ENCODE peak calls at places on chromosomes 6 and 20, in five cellular contexts. M is NCI-H2081, W is GM13976, K is hypothalamus, S is heart right ventricle. L is an unnamed sample.

GRCh38 chr6:35363293-35363750 is 21.0 kb downstream of the PPARD start:
- DNase-seq in M (peak; percentile 26), W (no peak), K (no peak), S (no peak), L (no peak)

GRCh38 chr20:43975096-43975768 is 60.6 kb downstream of the TOX2 start:
- DNase-seq in M (no peak), W (no peak), K (no peak), S (no peak), L (no peak)

GRCh38 chr6:144662812-144663211 is 377.7 kb downstream of the UTRN start:
- DNase-seq in M (peak; percentile 49), W (no peak), K (no peak), S (no peak), L (no peak)

GRCh38 chr6:112237644-112238043 is 16.7 kb downstream of the LAMA4 start:
- DNase-seq in M (no peak), W (no peak), K (no peak), S (no peak), L (no peak)

GRCh38 chr6:52361347-52361944 is 505 bp upstream of the PAQR8 start:
- DNase-seq in M (no peak), W (peak; percentile 46), K (no peak), S (peak; percentile 22), L (no peak)

GRCh38 chr6:157708933-157709332 is 114.1 kb upstream of the SNX9 start:
- DNase-seq in M (no peak), W (no peak), K (no peak), S (no peak), L (no peak)

GRCh38 chr20:17934141-17934862 is 34.3 kb downstream of the SNX5 start:
- DNase-seq in M (no peak), W (no peak), K (no peak), S (no peak), L (no peak)

GRCh38 chr6:63816401-63816975 is 180.9 kb downstream of the PHF3 start:
- DNase-seq in M (no peak), W (no peak), K (no peak), S (no peak), L (no peak)

GRCh38 chr6:164455835-164456234 is 853.6 kb downstream of the C6orf118 start:
- DNase-seq in M (no peak), W (no peak), K (no peak), S (no peak), L (no peak)

GRCh38 chr6:112899541-112899940 is 552.4 kb downstream of the RFPL4B start:
- DNase-seq in M (no peak), W (no peak), K (no peak), S (no peak), L (no peak)

GRCh38 chr6:36445651-36446050 is 2.9 kb downstream of the KCTD20 start:
- DNase-seq in M (no peak), W (no peak), K (no peak), S (no peak), L (no peak)

GRCh38 chr20:48826883-48827771 is 672 bp downstream of the PREX1 start:
- DNase-seq in M (peak; percentile 61), W (peak; percentile 62), K (no peak), S (peak; percentile 37), L (no peak)

GRCh38 chr6:166589334-166589731 is 2.9 kb upstream of the RAMACL start:
- DNase-seq in M (no peak), W (peak; percentile 39), K (no peak), S (no peak), L (no peak)

GRCh38 chr20:44704551-44704971 is 10.6 kb upstream of the CCN5 start:
- DNase-seq in M (no peak), W (no peak), K (no peak), S (no peak), L (no peak)

GRCh38 chr20:20037960-20038359 is 14.3 kb downstream of the CRNKL1 start:
- DNase-seq in M (no peak), W (no peak), K (no peak), S (no peak), L (no peak)

GRCh38 chr20:37283530-37284195 is 5.8 kb upstream of the MANBAL start:
- DNase-seq in M (no peak), W (no peak), K (no peak), S (no peak), L (no peak)

GRCh38 chr6:144710207-144710606 is 425.1 kb downstream of the UTRN start:
- DNase-seq in M (peak; percentile 9), W (no peak), K (no peak), S (no peak), L (no peak)

GRCh38 chr6:89161326-89162046 is 15.6 kb downstream of the PM20D2 start:
- DNase-seq in M (no peak), W (no peak), K (no peak), S (no peak), L (no peak)

GRCh38 chr20:26315054-26315453 is 618.4 kb upstream of the ZNF337 start:
- DNase-seq in M (no peak), W (no peak), K (no peak), S (no peak), L (no peak)

GRCh38 chr6:44133003-44133931 is 5.9 kb downstream of the TMEM63B start:
- DNase-seq in M (peak; percentile 68), W (no peak), K (no peak), S (peak; percentile 51), L (no peak)

GRCh38 chr6:130978180-130978579 is 84.9 kb downstream of the EPB41L2 start:
- DNase-seq in M (no peak), W (no peak), K (no peak), S (no peak), L (no peak)

GRCh38 chr20:63791497-63792156 is 39.4 kb downstream of the ZBTB46 start:
- DNase-seq in M (no peak), W (no peak), K (no peak), S (peak; percentile 66), L (no peak)

GRCh38 chr6:16243055-16243454 is 4.7 kb downstream of the GMPR start:
- DNase-seq in M (peak; percentile 31), W (no peak), K (no peak), S (no peak), L (no peak)

GRCh38 chr6:135397172-135397952 is 100.2 kb downstream of the AHI1 start:
- DNase-seq in M (no peak), W (no peak), K (no peak), S (no peak), L (no peak)

GRCh38 chr20:33578510-33578909 is 83.6 kb upstream of the C20orf144 start:
- DNase-seq in M (no peak), W (no peak), K (no peak), S (no peak), L (peak; percentile 19)

GRCh38 chr6:128919412-128919811 is 36.5 kb downstream of the LAMA2 start:
- DNase-seq in M (no peak), W (no peak), K (no peak), S (no peak), L (no peak)

GRCh38 chr6:225907-226306 is 66.4 kb upstream of the DUSP22 start:
- DNase-seq in M (no peak), W (no peak), K (no peak), S (no peak), L (no peak)

GRCh38 chr6:7137335-7138106 is 29.8 kb downstream of the RREB1 start:
- DNase-seq in M (peak; percentile 26), W (peak; percentile 46), K (no peak), S (peak; percentile 53), L (peak; percentile 31)

GRCh38 chr6:105799051-105799450 is 287.1 kb upstream of the PRDM1 start:
- DNase-seq in M (no peak), W (no peak), K (no peak), S (no peak), L (no peak)

GRCh38 chr6:25179051-25179778 is 100.0 kb upstream of the CARMIL1 start:
- DNase-seq in M (no peak), W (no peak), K (no peak), S (no peak), L (no peak)

GRCh38 chr20:33796263-33796906 is 14.8 kb upstream of the CHMP4B start:
- DNase-seq in M (peak; percentile 64), W (no peak), K (no peak), S (no peak), L (no peak)

GRCh38 chr6:29641430-29642213 is 8.6 kb upstream of the GABBR1 start:
- DNase-seq in M (no peak), W (no peak), K (no peak), S (no peak), L (no peak)

GRCh38 chr6:170370413-170370812 is 63.9 kb downstream of the FAM120B start:
- DNase-seq in M (no peak), W (peak; percentile 50), K (no peak), S (no peak), L (no peak)

GRCh38 chr6:106178900-106179299 is 92.8 kb downstream of the PRDM1 start:
- DNase-seq in M (no peak), W (no peak), K (no peak), S (no peak), L (no peak)

GRCh38 chr20:50969416-50969815 is 10.8 kb downstream of the MOCS3 start:
- DNase-seq in M (no peak), W (no peak), K (no peak), S (no peak), L (no peak)

GRCh38 chr6:32194825-32195651 is 2.6 kb upstream of the GPSM3 start:
- DNase-seq in M (peak; percentile 35), W (no peak), K (no peak), S (no peak), L (peak; percentile 16)

GRCh38 chr6:168216741-168217140 is 102.8 kb downstream of the DACT2 start:
- DNase-seq in M (no peak), W (no peak), K (no peak), S (no peak), L (no peak)

GRCh38 chr20:16028923-16029322 is 544.3 kb downstream of the KIF16B start:
- DNase-seq in M (no peak), W (no peak), K (no peak), S (no peak), L (no peak)

GRCh38 chr6:47478233-47479155 is 905 bp downstream of the CD2AP start:
- DNase-seq in M (peak; percentile 30), W (no peak), K (no peak), S (no peak), L (no peak)